ENCODE peak calls at places on chromosomes 11 and 22, in eight cellular contexts. J is neural progenitor cell, V is heart left ventricle, G is upper lobe of right lung, I is tibial nerve, Y is foreskin keratinocyte, Z is prostate gland, F is A673. E is an unnamed sample.

GRCh38 chr11:33732176-33732575 is 4.0 kb downstream of the CD59 start:
- DNase-seq in J (no peak), V (no peak), G (no peak), I (no peak), Y (no peak), Z (no peak), F (no peak), E (no peak)

GRCh38 chr11:41398175-41398574 is 61.3 kb downstream of the LRRC4C start:
- DNase-seq in J (no peak), V (no peak), G (no peak), I (no peak), Y (no peak), Z (no peak), F (no peak), E (no peak)

GRCh38 chr22:35690001-35690400 is 27.7 kb upstream of the APOL5 start:
- DNase-seq in J (no peak), V (no peak), G (no peak), I (no peak), Y (no peak), Z (no peak), F (peak; percentile 80), E (no peak)

GRCh38 chr22:40637181-40638150 is 947 bp upstream of the MRTFA start:
- DNase-seq in J (no peak), V (peak; percentile 56), G (peak; percentile 71), I (peak; percentile 76), Y (peak; percentile 86), Z (no peak), F (no peak), E (peak; percentile 77)

GRCh38 chr11:86888164-86888977 is 66.8 kb downstream of the FZD4 start:
- DNase-seq in J (no peak), V (no peak), G (no peak), I (no peak), Y (peak; percentile 11), Z (no peak), F (no peak), E (no peak)

GRCh38 chr11:90204832-90205646 is 17.8 kb downstream of the CHORDC1 start:
- DNase-seq in J (peak; percentile 58), V (no peak), G (no peak), I (no peak), Y (peak; percentile 31), Z (no peak), F (peak; percentile 81), E (no peak)

GRCh38 chr11:71302911-71303310 is 50.5 kb upstream of the SHANK2 start:
- DNase-seq in J (no peak), V (no peak), G (peak; percentile 22), I (no peak), Y (no peak), Z (no peak), F (no peak), E (no peak)

GRCh38 chr22:27224485-27225364 is 567.3 kb downstream of the MIAT start:
- DNase-seq in J (no peak), V (peak; percentile 57), G (no peak), I (peak; percentile 39), Y (no peak), Z (no peak), F (no peak), E (no peak)

GRCh38 chr11:79592441-79593223 is 151.8 kb upstream of the TENM4 start:
- DNase-seq in J (no peak), V (no peak), G (no peak), I (no peak), Y (no peak), Z (no peak), F (no peak), E (no peak)

GRCh38 chr22:20026996-20027601 is 6.2 kb downstream of the TANGO2 start:
- DNase-seq in J (no peak), V (no peak), G (no peak), I (no peak), Y (no peak), Z (no peak), F (no peak), E (no peak)

GRCh38 chr22:20028855-20029549 is 8.1 kb downstream of the TANGO2 start:
- DNase-seq in J (no peak), V (no peak), G (no peak), I (no peak), Y (no peak), Z (no peak), F (no peak), E (no peak)

GRCh38 chr22:20031732-20032406 is 11.0 kb downstream of the TANGO2 start:
- DNase-seq in J (no peak), V (no peak), G (no peak), I (no peak), Y (no peak), Z (no peak), F (no peak), E (peak; percentile 62)

GRCh38 chr22:20027966-20028854 is 7.3 kb downstream of the TANGO2 start:
- DNase-seq in J (no peak), V (no peak), G (no peak), I (no peak), Y (no peak), Z (no peak), F (peak; percentile 43), E (no peak)

GRCh38 chr22:20029550-20030225 is 8.8 kb downstream of the TANGO2 start:
- DNase-seq in J (no peak), V (peak; percentile 63), G (no peak), I (no peak), Y (no peak), Z (no peak), F (no peak), E (no peak)
- H3K4me1 ChIP-seq in J (no peaks in the 10 kb centered on the region), V (peaks cover 60% of the 10 kb centered on the region), G (peaks cover 10% of the 10 kb centered on the region), I (peaks cover 13% of the 10 kb centered on the region), Y (no peaks in the 10 kb centered on the region), Z (no peaks in the 10 kb centered on the region), F (no peaks in the 10 kb centered on the region), E (peaks cover 11% of the 10 kb centered on the region)

GRCh38 chr22:46133588-46133855 is 16.8 kb upstream of the PPARA start:
- DNase-seq in J (no peak), V (no peak), G (no peak), I (no peak), Y (no peak), Z (no peak), F (no peak), E (no peak)

GRCh38 chr22:46135611-46136538 is 14.5 kb upstream of the PPARA start:
- DNase-seq in J (no peak), V (no peak), G (no peak), I (no peak), Y (no peak), Z (no peak), F (no peak), E (no peak)

GRCh38 chr22:46132830-46133587 is 17.3 kb upstream of the PPARA start:
- DNase-seq in J (no peak), V (no peak), G (no peak), I (no peak), Y (no peak), Z (no peak), F (no peak), E (no peak)

GRCh38 chr22:46136539-46137217 is 13.6 kb upstream of the PPARA start:
- DNase-seq in J (no peak), V (no peak), G (no peak), I (no peak), Y (no peak), Z (no peak), F (no peak), E (no peak)

DNA sequence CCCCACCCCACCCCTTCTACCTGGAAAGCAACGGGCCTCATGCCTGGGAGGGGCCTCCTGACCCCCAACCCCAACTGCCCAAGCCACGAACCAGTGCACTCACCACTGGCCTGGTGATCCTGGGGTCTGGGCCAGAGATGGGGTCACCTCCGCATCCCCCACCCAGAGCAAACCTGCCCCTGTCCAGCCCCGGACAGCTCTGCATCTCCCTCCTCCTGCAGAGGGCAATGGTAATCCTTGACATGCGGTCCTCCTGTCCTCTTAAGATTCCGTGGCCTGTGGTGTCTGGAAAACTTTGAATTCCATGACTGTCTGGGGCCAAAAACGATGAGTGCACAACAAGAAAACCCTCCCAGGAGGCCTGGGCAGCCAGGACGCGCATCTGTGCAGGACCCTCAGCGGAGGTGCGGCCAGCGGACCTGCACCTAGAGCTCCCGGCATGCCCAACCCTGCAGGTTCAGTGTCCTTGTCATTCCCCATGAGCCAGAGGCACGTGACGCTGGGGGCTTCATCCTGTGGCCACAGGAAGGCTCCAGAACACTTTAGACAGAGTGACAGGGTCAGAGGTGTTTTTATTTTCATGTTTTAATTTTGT is 16.1 kb upstream of the PPARA start:
- DNase-seq in J (no peak), V (no peak), G (no peak), I (no peak), Y (no peak), Z (no peak), F (no peak), E (no peak)
- TF ChIP-seq CTCF in J (no peak), V (no peak), G (no peak), I (no peak), Y (no peak), Z (no peak), F (no peak), E (no peak)

DNA sequence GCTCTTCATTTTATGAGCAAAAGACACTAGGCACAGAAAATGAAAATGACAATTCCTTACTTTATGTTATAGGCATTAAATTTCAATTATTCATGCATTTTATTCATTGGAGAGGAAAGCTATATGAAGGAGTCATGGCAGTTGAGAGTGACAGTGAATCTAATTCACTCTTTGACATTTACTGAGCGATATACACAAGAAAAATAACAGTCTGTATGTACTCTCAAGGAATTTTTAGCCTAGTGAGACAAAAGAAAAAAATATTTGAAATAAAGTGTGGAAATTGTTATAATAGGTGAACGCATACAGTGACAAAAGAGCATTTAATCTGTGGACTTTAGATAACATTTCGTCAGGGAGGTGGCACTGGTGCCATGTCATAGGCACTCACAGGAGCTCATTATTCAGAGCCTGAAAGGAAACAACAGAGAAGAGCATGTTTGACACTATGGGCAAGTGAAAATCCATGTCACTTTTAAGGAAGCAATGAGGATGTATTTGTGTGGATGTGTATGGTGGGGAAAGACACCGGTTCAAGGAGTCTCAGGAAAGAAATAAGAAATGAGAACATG is 323.1 kb downstream of the LUZP2 start:
- DNase-seq in J (no peak), V (no peak), G (no peak), I (no peak), Y (no peak), Z (no peak), F (no peak), E (no peak)
- H3K4me1 ChIP-seq in J (no peaks in the 10 kb centered on the region), V (no peaks in the 10 kb centered on the region), G (no peaks in the 10 kb centered on the region), I (no peaks in the 10 kb centered on the region), Y (no peaks in the 10 kb centered on the region), Z (no peaks in the 10 kb centered on the region), F (no peaks in the 10 kb centered on the region), E (no peaks in the 10 kb centered on the region)

GRCh38 chr11:818396-819128 is at the start of gene PNPLA2:
- DNase-seq in J (no peak), V (no peak), G (peak; percentile 83), I (no peak), Y (peak; percentile 66), Z (no peak), F (no peak), E (no peak)

GRCh38 chr11:820655-821512 is 2.2 kb downstream of the PNPLA2 start:
- DNase-seq in J (no peak), V (peak; percentile 91), G (peak; percentile 90), I (peak; percentile 67), Y (no peak), Z (no peak), F (no peak), E (peak; percentile 88)

GRCh38 chr11:821513-822371 is 3.0 kb downstream of the PNPLA2 start:
- DNase-seq in J (no peak), V (peak; percentile 74), G (peak; percentile 83), I (no peak), Y (no peak), Z (no peak), F (no peak), E (no peak)

GRCh38 chr11:819943-820649 is 1.4 kb downstream of the PNPLA2 start:
- DNase-seq in J (peak; percentile 82), V (peak; percentile 93), G (peak; percentile 97), I (peak; percentile 77), Y (peak; percentile 66), Z (peak; percentile 87), F (peak; percentile 76), E (peak; percentile 96)

GRCh38 chr11:819129-819931 is 616 bp downstream of the PNPLA2 start:
- DNase-seq in J (peak; percentile 98), V (peak; percentile 94), G (peak; percentile 97), I (peak; percentile 87), Y (peak; percentile 52), Z (peak; percentile 93), F (peak; percentile 93), E (peak; percentile 97)
- TF ChIP-seq CTCF in J (no peak), V (peak; percentile 15), G (peak; percentile 15), I (peak; percentile 30), Y (no peak), Z (peak; percentile 23), F (no peak), E (peak; percentile 32)

E was measured in sigmoid colon.